ENCODE peak calls at places on chromosomes 5 and 9, in four cellular contexts. One of them, this sample, is unnamed.

GRCh38 chr9:19517202-19517942 is 108.6 kb downstream of the ACER2 start:
- DNase-seq in H7: peak; percentile 66
- DNase-seq in MG63: peak; percentile 15
- DNase-seq in astrocyte: no peak
- DNase-seq in this sample: peak; percentile 17

GRCh38 chr5:140608730-140609520 is 24.1 kb downstream of the CD14 start:
- DNase-seq in H7: no peak
- DNase-seq in MG63: peak; percentile 68
- DNase-seq in astrocyte: no peak
- DNase-seq in this sample: peak; percentile 63

GRCh38 chr9:15147471-15147870 is 159.5 kb downstream of the TTC39B start:
- DNase-seq in H7: no peak
- DNase-seq in MG63: no peak
- DNase-seq in astrocyte: no peak
- DNase-seq in this sample: no peak

GRCh38 chr5:34449639-34450038 is 206.5 kb upstream of the RAI14 start:
- DNase-seq in H7: no peak
- DNase-seq in MG63: no peak
- DNase-seq in astrocyte: no peak
- DNase-seq in this sample: no peak

GRCh38 chr9:126975327-126976059 is 60.9 kb downstream of the RALGPS1 start:
- DNase-seq in H7: no peak
- DNase-seq in MG63: no peak
- DNase-seq in astrocyte: no peak
- DNase-seq in this sample: no peak

GRCh38 chr5:10533218-10533617 is 30.7 kb upstream of the ANKRD33B start:
- DNase-seq in H7: peak; percentile 96
- DNase-seq in MG63: no peak
- DNase-seq in astrocyte: no peak
- DNase-seq in this sample: no peak

GRCh38 chr5:143775258-143775657 is 36.7 kb upstream of the HMHB1 start:
- DNase-seq in H7: no peak
- DNase-seq in MG63: no peak
- DNase-seq in astrocyte: peak; percentile 63
- DNase-seq in this sample: peak; percentile 72

GRCh38 chr5:71960196-71960595 is 147.1 kb upstream of the MAP1B start:
- DNase-seq in H7: no peak
- DNase-seq in MG63: no peak
- DNase-seq in astrocyte: no peak
- DNase-seq in this sample: peak; percentile 41

GRCh38 chr9:73357607-73358006 is 205.9 kb downstream of the ANXA1 start:
- DNase-seq in H7: no peak
- DNase-seq in MG63: no peak
- DNase-seq in astrocyte: no peak
- DNase-seq in this sample: no peak

GRCh38 chr5:37043693-37044092 is 167.1 kb downstream of the NIPBL start:
- DNase-seq in H7: no peak
- DNase-seq in MG63: no peak
- DNase-seq in astrocyte: no peak
- DNase-seq in this sample: no peak

GRCh38 chr5:91378683-91379601 is 4.2 kb downstream of the ARRDC3 start:
- DNase-seq in H7: no peak
- DNase-seq in MG63: no peak
- DNase-seq in astrocyte: no peak
- DNase-seq in this sample: no peak

GRCh38 chr5:1316941-1317340 is 22.1 kb upstream of the TERT start:
- DNase-seq in H7: no peak
- DNase-seq in MG63: no peak
- DNase-seq in astrocyte: no peak
- DNase-seq in this sample: no peak

GRCh38 chr5:54545796-54546195 is 28.2 kb downstream of the SNX18 start:
- DNase-seq in H7: no peak
- DNase-seq in MG63: no peak
- DNase-seq in astrocyte: no peak
- DNase-seq in this sample: peak; percentile 44

GRCh38 chr5:31864015-31864414 is 225.1 kb downstream of the PDZD2 start:
- DNase-seq in H7: peak; percentile 52
- DNase-seq in MG63: no peak
- DNase-seq in astrocyte: no peak
- DNase-seq in this sample: no peak

GRCh38 chr5:138303365-138303764 is 28.2 kb downstream of the CDC25C start:
- DNase-seq in H7: no peak
- DNase-seq in MG63: peak; percentile 22
- DNase-seq in astrocyte: peak; percentile 31
- DNase-seq in this sample: peak; percentile 23

GRCh38 chr9:123984802-123985201 is 26.8 kb upstream of the LHX2 start:
- DNase-seq in H7: no peak
- DNase-seq in MG63: no peak
- DNase-seq in astrocyte: no peak
- DNase-seq in this sample: no peak

GRCh38 chr9:78707080-78707479 is 410.2 kb downstream of the PSAT1 start:
- DNase-seq in H7: no peak
- DNase-seq in MG63: no peak
- DNase-seq in astrocyte: no peak
- DNase-seq in this sample: no peak

GRCh38 chr5:89265511-89266169 is 382.7 kb upstream of the MEF2C start:
- DNase-seq in H7: no peak
- DNase-seq in MG63: no peak
- DNase-seq in astrocyte: peak; percentile 91
- DNase-seq in this sample: peak; percentile 77

GRCh38 chr9:89922099-89922498 is 317.3 kb downstream of the GADD45G start:
- DNase-seq in H7: no peak
- DNase-seq in MG63: no peak
- DNase-seq in astrocyte: no peak
- DNase-seq in this sample: no peak

GRCh38 chr5:142204219-142204618 is 95.6 kb downstream of the NDFIP1 start:
- DNase-seq in H7: no peak
- DNase-seq in MG63: peak; percentile 47
- DNase-seq in astrocyte: no peak
- DNase-seq in this sample: no peak

GRCh38 chr5:107313098-107313497 is 357.6 kb downstream of the EFNA5 start:
- DNase-seq in H7: no peak
- DNase-seq in MG63: no peak
- DNase-seq in astrocyte: no peak
- DNase-seq in this sample: no peak

GRCh38 chr5:107948377-107948776 is 277.6 kb upstream of the EFNA5 start:
- DNase-seq in H7: no peak
- DNase-seq in MG63: no peak
- DNase-seq in astrocyte: no peak
- DNase-seq in this sample: no peak

GRCh38 chr9:98978231-98978681 is 34.5 kb downstream of the COL15A1 start:
- DNase-seq in H7: peak; percentile 81
- DNase-seq in MG63: no peak
- DNase-seq in astrocyte: no peak
- DNase-seq in this sample: no peak

GRCh38 chr5:178544166-178544834 is 45.9 kb downstream of the COL23A1 start:
- DNase-seq in H7: no peak
- DNase-seq in MG63: no peak
- DNase-seq in astrocyte: no peak
- DNase-seq in this sample: no peak

GRCh38 chr5:79399046-79399445 is 114.9 kb downstream of the HOMER1 start:
- DNase-seq in H7: no peak
- DNase-seq in MG63: no peak
- DNase-seq in astrocyte: no peak
- DNase-seq in this sample: peak; percentile 26

GRCh38 chr9:134847138-134847537 is 33.5 kb upstream of the FCN2 start:
- DNase-seq in H7: no peak
- DNase-seq in MG63: no peak
- DNase-seq in astrocyte: no peak
- DNase-seq in this sample: no peak

GRCh38 chr5:148949871-148950863 is 112.7 kb downstream of the SH3TC2 start:
- DNase-seq in H7: no peak
- DNase-seq in MG63: peak; percentile 96
- DNase-seq in astrocyte: no peak
- DNase-seq in this sample: peak; percentile 95

GRCh38 chr9:33687779-33688178 is 107.6 kb upstream of the PRSS3 start:
- DNase-seq in H7: no peak
- DNase-seq in MG63: peak; percentile 0
- DNase-seq in astrocyte: no peak
- DNase-seq in this sample: peak; percentile 45

GRCh38 chr9:14400658-14400995 is 86.7 kb upstream of the NFIB start:
- DNase-seq in H7: peak; percentile 47
- DNase-seq in MG63: peak; percentile 92
- DNase-seq in astrocyte: peak; percentile 82
- DNase-seq in this sample: peak; percentile 68

GRCh38 chr9:89996106-89996505 is 391.3 kb downstream of the GADD45G start:
- DNase-seq in H7: no peak
- DNase-seq in MG63: no peak
- DNase-seq in astrocyte: no peak
- DNase-seq in this sample: no peak

GRCh38 chr9:113310538-113310937 is 7.4 kb upstream of the RNF183 start:
- DNase-seq in H7: no peak
- DNase-seq in MG63: no peak
- DNase-seq in astrocyte: no peak
- DNase-seq in this sample: no peak

GRCh38 chr9:96420468-96421219 is 2.5 kb upstream of the ZNF367 start:
- DNase-seq in H7: peak; percentile 45
- DNase-seq in MG63: peak; percentile 88
- DNase-seq in astrocyte: peak; percentile 96
- DNase-seq in this sample: peak; percentile 98

GRCh38 chr5:59893436-59894227 is at the start of gene PDE4D:
- DNase-seq in H7: peak; percentile 80
- DNase-seq in MG63: peak; percentile 57
- DNase-seq in astrocyte: peak; percentile 52
- DNase-seq in this sample: peak; percentile 48

GRCh38 chr5:6202615-6203365 is 175.6 kb downstream of the MED10 start:
- DNase-seq in H7: peak; percentile 56
- DNase-seq in MG63: no peak
- DNase-seq in astrocyte: no peak
- DNase-seq in this sample: no peak

GRCh38 chr5:159700016-159700415 is 216.3 kb upstream of the ADRA1B start:
- DNase-seq in H7: no peak
- DNase-seq in MG63: no peak
- DNase-seq in astrocyte: no peak
- DNase-seq in this sample: peak; percentile 35

GRCh38 chr5:118946138-118946537 is 42.2 kb downstream of the DTWD2 start:
- DNase-seq in H7: no peak
- DNase-seq in MG63: no peak
- DNase-seq in astrocyte: no peak
- DNase-seq in this sample: no peak

GRCh38 chr9:123225374-123225813 is 43.0 kb downstream of the STRBP start:
- DNase-seq in H7: peak; percentile 59
- DNase-seq in MG63: peak; percentile 59
- DNase-seq in astrocyte: peak; percentile 63
- DNase-seq in this sample: peak; percentile 91

GRCh38 chr5:141958113-141958512 is at the start of gene PCDH12:
- DNase-seq in H7: peak; percentile 54
- DNase-seq in MG63: no peak
- DNase-seq in astrocyte: no peak
- DNase-seq in this sample: no peak

GRCh38 chr9:115262477-115262876 is 144.5 kb upstream of the TNC start:
- DNase-seq in H7: no peak
- DNase-seq in MG63: peak; percentile 51
- DNase-seq in astrocyte: peak; percentile 90
- DNase-seq in this sample: peak; percentile 100

GRCh38 chr9:108687360-108687981 is 168.3 kb downstream of the ACTL7B start:
- DNase-seq in H7: no peak
- DNase-seq in MG63: no peak
- DNase-seq in astrocyte: peak; percentile 17
- DNase-seq in this sample: peak; percentile 51
- H3K4me3 ChIP-seq in H7: no peak overlapping the region
- H3K4me3 ChIP-seq in MG63: no peak overlapping the region
- H3K4me3 ChIP-seq in astrocyte: no peak overlapping the region
- H3K4me3 ChIP-seq in this sample: no peak overlapping the region

GRCh38 chr9:131087354-131087893 is 8.9 kb upstream of the AIF1L start:
- DNase-seq in H7: no peak
- DNase-seq in MG63: no peak
- DNase-seq in astrocyte: no peak
- DNase-seq in this sample: no peak
- H3K27me3 ChIP-seq in H7: no peaks in the 10 kb centered on the region
- H3K27me3 ChIP-seq in MG63: no peaks in the 10 kb centered on the region
- H3K27me3 ChIP-seq in astrocyte: peaks cover 6% of the 10 kb centered on the region
- H3K27me3 ChIP-seq in this sample: no peaks in the 10 kb centered on the region

DNA sequence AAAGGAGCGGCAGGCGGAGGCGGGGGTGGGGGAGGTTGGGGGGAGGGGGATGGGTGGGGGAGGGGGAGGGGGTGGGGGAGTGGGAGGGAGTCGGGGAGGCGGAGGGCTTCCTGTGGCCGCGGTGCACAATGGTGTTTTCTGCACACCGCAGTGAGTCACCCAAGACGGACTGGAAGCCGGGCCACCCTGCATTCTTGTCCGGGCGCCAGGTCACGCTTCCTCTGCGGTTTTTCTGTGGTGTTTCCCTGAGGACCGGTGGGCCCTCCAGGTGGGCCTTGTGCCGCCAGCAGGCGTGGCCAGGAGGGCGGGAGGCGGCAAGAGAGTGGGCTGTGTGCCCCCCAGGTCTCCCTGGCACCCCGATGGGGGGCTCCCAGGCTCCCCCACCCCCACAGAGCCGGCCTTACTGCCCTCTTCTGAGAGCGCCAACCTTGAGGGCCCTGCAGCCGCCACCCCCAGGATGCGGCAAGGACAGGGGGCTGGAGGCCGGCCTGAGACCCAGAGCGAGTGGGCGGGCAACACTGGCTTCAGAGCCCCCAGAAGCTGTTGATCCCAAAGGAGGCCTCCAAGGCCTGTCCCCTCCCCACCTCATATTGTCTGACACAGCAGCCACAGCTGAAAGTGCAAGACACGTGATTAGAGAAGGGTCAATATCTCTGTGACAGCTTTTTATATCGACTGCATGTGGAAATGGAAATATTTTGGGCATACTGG is 11.1 kb downstream of the EXD3 start:
- DNase-seq in H7: peak; percentile 84
- DNase-seq in MG63: peak; percentile 92
- DNase-seq in astrocyte: peak; percentile 91
- DNase-seq in this sample: peak; percentile 72
- H3K4me3 ChIP-seq in H7: no peak overlapping the region
- H3K4me3 ChIP-seq in MG63: no peak overlapping the region
- H3K4me3 ChIP-seq in astrocyte: no peak overlapping the region
- H3K4me3 ChIP-seq in this sample: no peak overlapping the region

DNA sequence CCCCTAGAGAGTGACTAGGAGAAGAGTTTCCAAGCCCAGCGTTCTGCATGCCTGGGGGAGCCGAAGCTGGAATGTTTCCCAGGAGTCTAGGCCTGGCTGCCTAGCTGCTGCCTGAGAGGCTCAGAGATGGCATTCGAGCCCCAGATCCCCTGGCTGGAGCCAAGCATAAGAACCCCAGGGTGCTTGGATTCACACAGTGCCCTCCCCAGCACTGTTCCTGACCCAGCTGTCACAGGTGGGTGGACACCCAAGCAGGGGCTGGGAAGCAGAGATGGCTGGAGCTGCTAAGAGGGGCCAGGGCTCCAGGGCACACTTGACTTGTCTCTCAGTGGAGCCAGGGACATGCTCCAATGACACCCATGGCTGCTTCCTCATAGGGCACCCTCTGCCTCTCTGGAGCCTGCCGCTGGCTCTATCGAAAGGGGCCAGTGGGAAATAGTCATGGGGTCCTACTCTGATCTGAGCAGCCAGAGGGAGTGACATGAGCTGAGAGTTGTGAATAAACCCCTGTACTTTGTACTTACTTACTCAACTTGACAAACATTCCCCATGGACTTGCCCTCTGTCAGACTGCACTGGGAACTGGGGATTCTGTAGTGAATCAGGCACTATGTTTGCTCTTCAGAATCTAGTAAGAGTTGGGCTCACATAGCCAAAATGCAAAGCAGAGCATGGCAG is 62.6 kb upstream of the XPA start:
- DNase-seq in H7: no peak
- DNase-seq in MG63: peak; percentile 34
- DNase-seq in astrocyte: no peak
- DNase-seq in this sample: no peak
- H3K27me3 ChIP-seq in H7: no peaks in the 10 kb centered on the region
- H3K27me3 ChIP-seq in MG63: no peaks in the 10 kb centered on the region
- H3K27me3 ChIP-seq in astrocyte: peaks cover 38% of the 10 kb centered on the region
- H3K27me3 ChIP-seq in this sample: no peaks in the 10 kb centered on the region

This sample was measured in bronchial epithelial cell.